ENCODE peak calls at places on chromosomes 13 and 19, in seven cellular contexts. T is colonic mucosa, N is putamen, E is T-cell, G is HT-29, Y is HS-27A, K is COLO829. M is an unnamed sample.

GRCh38 chr13:77061362-77061761 is 34.4 kb upstream of the FBXL3 start:
- DNase-seq in E (no peak), G (no peak), N (no peak), K (no peak), T (no peak), Y (no peak), M (no peak)

GRCh38 chr13:27534108-27534975 is 84.0 kb upstream of the MTIF3 start:
- DNase-seq in Y (no peak), N (no peak), K (no peak), E (no peak), G (peak; percentile 29), T (no peak), M (no peak)

GRCh38 chr13:95608640-95609280 is 35.7 kb downstream of the DZIP1 start:
- DNase-seq in E (no peak), G (no peak), Y (no peak), N (no peak), K (no peak), T (no peak), M (no peak)

GRCh38 chr13:111490611-111491010 is 170.2 kb downstream of the TEX29 start:
- DNase-seq in T (no peak), Y (no peak), E (no peak), K (no peak), N (no peak), G (no peak), M (no peak)

GRCh38 chr19:4594199-4594598 is 34.7 kb upstream of the SEMA6B start:
- DNase-seq in G (no peak), K (no peak), N (no peak), E (no peak), Y (no peak), T (no peak), M (no peak)

GRCh38 chr13:35988648-35989081 is 142.5 kb downstream of the DCLK1 start:
- DNase-seq in Y (no peak), E (no peak), G (no peak), K (no peak), T (no peak), N (no peak), M (no peak)

GRCh38 chr19:7267792-7268736 is 26.1 kb downstream of the INSR start:
- DNase-seq in E (no peak), Y (no peak), T (peak; percentile 66), G (no peak), N (no peak), K (no peak), M (no peak)

GRCh38 chr19:15447057-15447456 is 2.7 kb downstream of the WIZ start:
- DNase-seq in Y (no peak), N (no peak), T (no peak), K (no peak), E (no peak), G (no peak), M (no peak)

GRCh38 chr19:29499261-29499920 is 26.4 kb upstream of the VSTM2B start:
- DNase-seq in G (no peak), Y (no peak), N (no peak), K (no peak), T (no peak), E (no peak), M (no peak)

GRCh38 chr13:51806571-51806970 is 2.6 kb upstream of the DHRS12 start:
- DNase-seq in G (peak; percentile 36), Y (no peak), K (no peak), T (no peak), E (no peak), N (peak; percentile 34), M (no peak)

GRCh38 chr13:78022164-78022877 is 103.7 kb upstream of the EDNRB start:
- DNase-seq in G (peak; percentile 26), K (peak; percentile 28), E (no peak), Y (no peak), T (peak; percentile 19), N (peak; percentile 7), M (peak; percentile 30)

GRCh38 chr13:111948811-111949210 is 118.1 kb upstream of the SOX1 start:
- DNase-seq in G (no peak), K (no peak), N (no peak), Y (no peak), T (no peak), E (no peak), M (no peak)

GRCh38 chr19:2720777-2721569 is at the start of gene DIRAS1:
- DNase-seq in N (no peak), T (no peak), E (no peak), Y (no peak), G (no peak), K (no peak), M (no peak)

GRCh38 chr13:46831588-46832194 is 34.7 kb upstream of the ESD start:
- DNase-seq in G (peak; percentile 86), T (peak; percentile 48), E (no peak), Y (no peak), N (peak; percentile 45), K (peak; percentile 51), M (peak; percentile 45)

GRCh38 chr19:38656171-38656981 is 8.9 kb downstream of the ACTN4 start:
- DNase-seq in Y (no peak), E (no peak), K (peak; percentile 50), N (peak; percentile 85), G (peak; percentile 57), T (no peak), M (peak; percentile 90)

GRCh38 chr19:29679598-29680210 is 14.4 kb downstream of the PLEKHF1 start:
- DNase-seq in K (no peak), N (no peak), Y (no peak), E (no peak), T (no peak), G (no peak), M (no peak)

GRCh38 chr19:35265126-35265995 is 3.4 kb upstream of the USF2 start:
- DNase-seq in Y (no peak), G (peak; percentile 9), T (no peak), N (no peak), K (no peak), E (no peak), M (no peak)

GRCh38 chr13:26557051-26557392 is 461 bp upstream of the WASF3 start:
- DNase-seq in E (no peak), Y (no peak), N (no peak), G (no peak), K (no peak), T (no peak), M (no peak)

GRCh38 chr19:39481676-39482075 is 1.0 kb downstream of the TIMM50 start:
- DNase-seq in T (no peak), G (no peak), N (no peak), Y (no peak), K (no peak), E (no peak), M (no peak)

GRCh38 chr19:58117841-58118575 is 20.0 kb upstream of the ZSCAN18 start:
- DNase-seq in K (no peak), N (no peak), E (no peak), T (no peak), G (no peak), Y (no peak), M (no peak)

GRCh38 chr13:21242236-21242635 is 65.8 kb downstream of the MRPL57 start:
- DNase-seq in K (no peak), N (no peak), E (no peak), G (no peak), Y (no peak), T (no peak), M (no peak)

GRCh38 chr19:32702010-32702409 is 10.4 kb downstream of the NUDT19 start:
- DNase-seq in N (no peak), T (no peak), G (peak; percentile 57), E (no peak), Y (no peak), K (no peak), M (no peak)

GRCh38 chr19:43584484-43584883 is 8.9 kb downstream of the PINLYP start:
- DNase-seq in G (no peak), Y (no peak), K (no peak), N (no peak), T (no peak), E (no peak), M (no peak)

GRCh38 chr19:5330307-5330720 is 10.3 kb downstream of the PTPRS start:
- DNase-seq in Y (no peak), T (no peak), E (no peak), K (no peak), N (no peak), G (no peak), M (no peak)

GRCh38 chr19:18788782-18789421 is 2.2 kb downstream of the COMP start:
- DNase-seq in T (no peak), Y (no peak), K (no peak), E (no peak), N (no peak), G (no peak), M (no peak)

GRCh38 chr13:34591801-34592454 is 350.1 kb upstream of the NBEA start:
- DNase-seq in N (peak; percentile 37), E (no peak), T (peak; percentile 25), K (no peak), G (no peak), Y (no peak), M (peak; percentile 59)

GRCh38 chr13:111662451-111662850 is 342.0 kb downstream of the TEX29 start:
- DNase-seq in K (no peak), E (no peak), G (no peak), Y (no peak), T (no peak), N (no peak), M (no peak)

GRCh38 chr19:33868076-33868735 is 71.5 kb downstream of the KCTD15 start:
- DNase-seq in E (no peak), K (no peak), N (no peak), G (no peak), T (no peak), Y (no peak), M (no peak)

GRCh38 chr13:113275387-113275786 is 21.7 kb upstream of the LAMP1 start:
- DNase-seq in K (peak; percentile 58), E (no peak), G (peak; percentile 87), T (peak; percentile 39), N (no peak), Y (peak; percentile 5), M (no peak)

GRCh38 chr19:7450243-7451223 is 38.3 kb downstream of the PEX11G start:
- DNase-seq in G (no peak), N (peak; percentile 61), Y (no peak), E (no peak), K (no peak), T (no peak), M (peak; percentile 34)

GRCh38 chr19:2360876-2361232 is 789 bp downstream of the TMPRSS9 start:
- DNase-seq in E (no peak), T (no peak), N (no peak), G (no peak), K (no peak), Y (no peak), M (no peak)

M was measured in globus pallidus.